ENCODE peak calls at places on chromosome X, in four cellular contexts. O, A, U and N are unnamed samples.

GRCh38 chrX:80765226-80765625 is 44.5 kb downstream of the BRWD3 start:
- DNase-seq in O (no peak), A (no peak), U (no peak), N (no peak)

GRCh38 chrX:40151211-40152172 is 53.7 kb upstream of the BCOR start:
- DNase-seq in O (no peak), A (no peak), U (no peak), N (peak; percentile 77)

GRCh38 chrX:41917517-41917916 is 5.8 kb downstream of the CASK start:
- DNase-seq in O (no peak), A (no peak), U (no peak), N (no peak)

GRCh38 chrX:103098488-103098887 is 5.5 kb upstream of the NXF3 start:
- DNase-seq in O (no peak), A (no peak), U (no peak), N (no peak)

GRCh38 chrX:9911479-9911878 is 55.7 kb upstream of the CLDN34 start:
- DNase-seq in O (no peak), A (no peak), U (no peak), N (no peak)

GRCh38 chrX:12013220-12013619 is 125.1 kb upstream of the FRMPD4 start:
- DNase-seq in O (no peak), A (no peak), U (no peak), N (no peak)

GRCh38 chrX:134634691-134635090 is 23.6 kb downstream of the PLAC1 start:
- DNase-seq in O (no peak), A (no peak), U (no peak), N (no peak)

GRCh38 chrX:53048169-53049126 is at the start of gene GPR173:
- DNase-seq in O (peak; percentile 31), A (peak; percentile 36), U (peak; percentile 56), N (no peak)

GRCh38 chrX:38654302-38654701 is 93.0 kb downstream of the TSPAN7 start:
- DNase-seq in O (no peak), A (peak; percentile 17), U (peak; percentile 8), N (no peak)

GRCh38 chrX:46840946-46841740 is 4.3 kb downstream of the RP2 start:
- DNase-seq in O (no peak), A (peak; percentile 22), U (peak; percentile 41), N (no peak)

GRCh38 chrX:64394059-64394873 is 986 bp downstream of the MTMR8 start:
- DNase-seq in O (no peak), A (no peak), U (no peak), N (no peak)

GRCh38 chrX:23616361-23616760 is 50.9 kb upstream of the PRDX4 start:
- DNase-seq in O (no peak), A (no peak), U (peak; percentile 11), N (no peak)

GRCh38 chrX:130024127-130024526 is 41.7 kb downstream of the BCORL1 start:
- DNase-seq in O (peak; percentile 81), A (peak; percentile 79), U (peak; percentile 91), N (peak; percentile 85)

GRCh38 chrX:153845195-153845594 is 14.9 kb upstream of the PDZD4 start:
- DNase-seq in O (no peak), A (no peak), U (no peak), N (no peak)

GRCh38 chrX:122517781-122518180 is 666.3 kb upstream of the GRIA3 start:
- DNase-seq in O (no peak), A (no peak), U (no peak), N (no peak)

GRCh38 chrX:13464599-13465275 is 104.7 kb upstream of the EGFL6 start:
- DNase-seq in O (no peak), A (no peak), U (no peak), N (no peak)

GRCh38 chrX:30806187-30806728 is 82.8 kb downstream of the TAB3 start:
- DNase-seq in O (no peak), A (no peak), U (no peak), N (no peak)

DNA sequence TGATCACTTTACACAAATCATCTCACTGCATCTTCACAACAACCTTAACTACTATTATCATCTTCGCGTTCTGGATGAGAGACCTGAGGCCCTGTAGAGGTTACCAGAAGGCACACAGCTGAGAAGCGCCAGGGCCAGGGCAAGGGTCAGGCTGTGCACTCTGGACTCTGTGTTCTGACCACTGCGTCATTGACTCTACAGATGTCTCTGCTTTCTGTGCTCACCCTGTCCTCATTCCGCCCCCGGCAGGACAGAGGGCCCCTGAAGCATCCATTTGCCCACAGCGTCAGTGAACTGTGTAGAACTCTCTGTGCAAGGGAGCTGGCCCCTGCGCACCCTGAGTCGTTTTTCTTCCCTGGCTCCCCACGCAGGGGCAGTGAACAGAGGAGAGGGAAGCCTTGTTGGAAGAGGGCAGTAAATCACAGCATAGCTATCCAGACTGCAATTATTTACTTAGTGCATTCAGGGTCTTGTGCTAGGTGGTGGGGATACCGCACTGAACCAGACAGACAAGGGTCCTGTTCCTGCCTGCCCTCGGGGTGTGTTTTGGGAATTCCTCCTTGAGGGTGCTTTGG is 6.1 kb upstream of the WAS start:
- DNase-seq in O (no peak), A (no peak), U (no peak), N (no peak)
- H3K4me3 ChIP-seq in O (peak overlapping the region; percentile 69), A (no peak overlapping the region), U (peak overlapping the region; percentile 99), N (peak overlapping the region; percentile 85)

DNA sequence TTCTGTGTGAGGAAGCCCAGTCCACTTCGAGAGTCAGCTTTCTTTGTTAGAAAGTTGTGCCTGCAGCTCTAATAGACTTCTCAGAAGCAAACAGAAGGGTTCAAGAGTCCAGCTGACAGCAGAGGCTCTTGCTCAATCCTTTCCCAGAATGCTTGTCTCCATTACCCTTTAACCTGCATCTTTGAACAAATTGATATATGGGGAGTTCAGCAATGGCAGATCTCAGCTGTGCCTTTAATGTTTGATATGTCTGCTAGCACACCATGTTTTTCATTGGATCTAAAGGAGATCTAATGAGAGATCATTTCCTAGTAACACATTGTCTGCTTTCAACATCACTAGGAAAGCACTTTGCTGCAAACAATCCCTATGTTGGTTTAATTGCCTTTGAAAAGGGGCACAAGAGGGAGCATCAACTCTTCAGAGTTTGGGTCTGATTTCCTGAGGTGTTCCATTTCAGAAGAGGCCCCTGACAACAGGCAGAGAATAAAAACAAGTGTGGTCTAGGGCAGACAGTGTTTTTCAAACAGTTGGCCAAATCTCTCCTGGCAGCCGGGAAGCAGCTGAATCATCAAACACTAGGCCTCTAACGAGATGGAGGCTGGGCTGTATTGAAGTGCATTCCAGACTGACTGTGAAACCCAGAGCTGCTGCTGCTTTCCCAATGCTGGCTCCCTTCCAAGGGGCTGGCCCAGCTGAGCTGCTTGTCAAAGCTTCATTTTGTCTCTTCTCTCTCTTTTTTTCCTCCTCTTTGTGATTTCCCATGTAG is 55.6 kb downstream of the LUZP4 start:
- DNase-seq in O (peak; percentile 87), A (peak; percentile 84), U (no peak), N (peak; percentile 88)
- TF ChIP-seq CTCF in O (no peak), A (no peak), U (no peak), N (no peak)

DNA sequence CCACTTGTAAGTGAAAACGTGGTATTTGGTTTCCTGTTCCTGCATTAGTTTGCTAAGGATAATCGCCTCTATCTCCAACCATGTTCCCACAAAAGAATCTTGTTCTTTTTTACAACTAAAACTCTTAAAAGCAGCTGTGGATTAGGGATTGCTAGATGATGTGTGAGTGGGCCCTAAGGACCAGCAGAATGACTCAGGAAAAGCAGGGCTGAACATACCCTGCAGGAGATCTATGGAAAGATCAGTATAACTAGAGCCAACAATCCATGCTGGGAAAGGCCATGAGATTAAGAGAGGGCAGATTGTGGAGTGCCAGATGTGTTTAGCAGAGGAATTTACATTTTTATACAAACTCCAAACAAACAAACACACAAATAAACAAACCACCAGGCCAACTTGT is 128.4 kb upstream of the TMEM164 start:
- DNase-seq in O (no peak), A (no peak), U (no peak), N (no peak)
- H3K27ac ChIP-seq in O (no peak overlapping the region), A (no peak overlapping the region), U (no peak overlapping the region), N (no peak overlapping the region)

DNA sequence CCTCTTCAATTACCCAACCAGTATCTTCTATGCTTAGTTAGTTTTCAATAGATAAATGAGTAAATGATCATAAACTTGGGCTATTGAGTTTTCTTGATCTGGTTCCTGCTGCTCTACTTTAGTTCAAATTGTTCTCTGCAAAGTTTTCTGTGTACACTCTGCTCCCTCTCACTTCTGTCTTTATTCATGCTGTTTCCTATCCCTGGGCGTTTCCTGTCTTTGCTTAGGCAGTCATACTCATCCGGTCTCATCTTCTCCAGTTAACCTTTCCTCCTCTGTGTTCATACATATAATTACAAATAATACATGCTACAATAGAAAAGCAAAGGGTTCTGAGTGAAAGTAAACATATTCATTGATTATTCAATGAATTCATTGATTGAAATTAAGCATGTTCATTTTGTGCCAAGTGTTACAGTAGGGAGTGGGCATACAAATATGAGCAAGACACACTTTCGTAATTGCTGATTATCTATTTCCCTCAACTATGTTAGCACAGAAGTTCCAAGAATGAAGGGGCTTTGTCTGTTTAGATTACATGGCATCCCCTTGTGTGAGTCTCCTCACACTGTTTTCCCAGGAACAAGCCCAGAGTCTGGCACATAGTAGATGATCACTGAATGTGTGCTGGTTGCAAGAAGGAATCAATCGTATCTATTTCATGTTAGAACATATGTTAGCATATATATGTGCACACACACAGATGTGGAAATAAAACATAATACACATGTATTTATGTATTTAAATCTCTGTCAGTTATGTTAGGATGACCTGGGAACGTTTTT is 1.1 kb downstream of the RAB39B start:
- DNase-seq in O (no peak), A (no peak), U (peak; percentile 35), N (no peak)
- H3K4me3 ChIP-seq in O (no peak overlapping the region), A (no peak overlapping the region), U (peak overlapping the region; percentile 80), N (no peak overlapping the region)

GRCh38 chrX:106874075-106874474 is 29.1 kb downstream of the RIPPLY1 start:
- DNase-seq in O (no peak), A (no peak), U (peak; percentile 43), N (no peak)
- TF ChIP-seq CTCF in O (peak; percentile 16), A (peak; percentile 62), U (peak; percentile 77), N (peak; percentile 68)

GRCh38 chrX:1932231-1932630 is 317.4 kb downstream of the ASMT start:
- DNase-seq in O (no peak), A (no peak), U (no peak), N (no peak)
- H3K27ac ChIP-seq in O (no peak overlapping the region), A (no peak overlapping the region), U (no peak overlapping the region), N (no peak overlapping the region)

DNA sequence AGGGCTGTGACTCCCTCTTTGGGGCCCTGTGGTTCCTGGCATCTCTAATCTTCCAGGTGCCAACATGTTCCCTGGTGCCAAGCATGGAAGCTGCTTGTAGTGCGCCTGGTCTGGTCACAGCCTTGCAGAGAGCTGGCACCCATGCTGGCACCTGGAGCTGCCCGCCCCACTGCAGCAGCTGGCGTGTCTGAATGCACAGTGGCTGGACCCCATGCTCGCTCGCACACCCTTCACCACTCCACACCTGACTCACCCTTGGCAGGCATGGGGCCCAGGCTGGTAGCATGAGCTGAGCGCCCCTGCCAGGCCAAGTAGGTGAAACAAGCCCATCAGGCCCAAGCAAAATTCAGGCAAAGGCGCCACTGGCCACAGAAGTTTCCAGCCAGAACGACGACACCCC is 119.1 kb downstream of the DNAAF6 start:
- DNase-seq in O (no peak), A (no peak), U (no peak), N (peak; percentile 9)
- H3K4me3 ChIP-seq in O (no peak overlapping the region), A (no peak overlapping the region), U (no peak overlapping the region), N (no peak overlapping the region)